ENCODE peak calls at places on chromosomes 5 and 9, in ten cellular contexts. One of them, this sample, is unnamed.

GRCh38 chr9:115367780-115368179 is 249.8 kb upstream of the TNC start:
- DNase-seq in left lung: no peak
- DNase-seq in BJ: peak; percentile 33
- DNase-seq in HCT116: no peak
- DNase-seq in ovary: no peak
- DNase-seq in MM.1S: no peak
- DNase-seq in transverse colon: no peak
- DNase-seq in hepatocyte: no peak
- DNase-seq in astrocyte: peak; percentile 43
- DNase-seq in right lobe of liver: no peak
- DNase-seq in this sample: peak; percentile 65

GRCh38 chr5:114450516-114450909 is 88.6 kb downstream of the KCNN2 start:
- DNase-seq in ovary: no peak
- DNase-seq in hepatocyte: peak; percentile 26
- DNase-seq in BJ: no peak
- DNase-seq in HCT116: no peak
- DNase-seq in left lung: no peak
- DNase-seq in right lobe of liver: no peak
- DNase-seq in astrocyte: no peak
- DNase-seq in transverse colon: no peak
- DNase-seq in MM.1S: no peak
- DNase-seq in this sample: peak; percentile 17

GRCh38 chr5:8136271-8136670 is 267.3 kb downstream of the MTRR start:
- DNase-seq in MM.1S: no peak
- DNase-seq in transverse colon: no peak
- DNase-seq in ovary: no peak
- DNase-seq in left lung: no peak
- DNase-seq in BJ: no peak
- DNase-seq in HCT116: no peak
- DNase-seq in hepatocyte: no peak
- DNase-seq in right lobe of liver: no peak
- DNase-seq in astrocyte: no peak
- DNase-seq in this sample: no peak

GRCh38 chr9:120857481-120857880 is 14.8 kb upstream of the PSMD5 start:
- DNase-seq in right lobe of liver: no peak
- DNase-seq in left lung: no peak
- DNase-seq in HCT116: no peak
- DNase-seq in transverse colon: no peak
- DNase-seq in BJ: no peak
- DNase-seq in MM.1S: no peak
- DNase-seq in ovary: no peak
- DNase-seq in hepatocyte: no peak
- DNase-seq in astrocyte: no peak
- DNase-seq in this sample: no peak

GRCh38 chr9:69380811-69381210 is 55.8 kb downstream of the ENTREP1 start:
- DNase-seq in HCT116: no peak
- DNase-seq in left lung: no peak
- DNase-seq in astrocyte: peak; percentile 53
- DNase-seq in ovary: no peak
- DNase-seq in transverse colon: no peak
- DNase-seq in MM.1S: no peak
- DNase-seq in BJ: no peak
- DNase-seq in right lobe of liver: no peak
- DNase-seq in hepatocyte: no peak
- DNase-seq in this sample: peak; percentile 30

GRCh38 chr9:71680189-71680983 is 87.9 kb downstream of the CEMIP2 start:
- DNase-seq in BJ: no peak
- DNase-seq in astrocyte: peak; percentile 70
- DNase-seq in transverse colon: no peak
- DNase-seq in right lobe of liver: no peak
- DNase-seq in hepatocyte: peak; percentile 52
- DNase-seq in left lung: no peak
- DNase-seq in ovary: no peak
- DNase-seq in HCT116: no peak
- DNase-seq in MM.1S: no peak
- DNase-seq in this sample: peak; percentile 63

GRCh38 chr5:88799976-88800375 is 83.0 kb downstream of the MEF2C start:
- DNase-seq in ovary: no peak
- DNase-seq in right lobe of liver: no peak
- DNase-seq in transverse colon: no peak
- DNase-seq in astrocyte: peak; percentile 8
- DNase-seq in HCT116: no peak
- DNase-seq in BJ: no peak
- DNase-seq in hepatocyte: no peak
- DNase-seq in MM.1S: no peak
- DNase-seq in left lung: no peak
- DNase-seq in this sample: no peak

GRCh38 chr9:22446950-22447606 is 454 bp downstream of the DMRTA1 start:
- DNase-seq in hepatocyte: peak; percentile 87
- DNase-seq in astrocyte: peak; percentile 39
- DNase-seq in MM.1S: peak; percentile 78
- DNase-seq in HCT116: no peak
- DNase-seq in left lung: peak; percentile 88
- DNase-seq in right lobe of liver: peak; percentile 85
- DNase-seq in transverse colon: peak; percentile 65
- DNase-seq in ovary: peak; percentile 39
- DNase-seq in BJ: no peak
- DNase-seq in this sample: peak; percentile 14

GRCh38 chr9:137977572-137978261 is 100.1 kb downstream of the CACNA1B start:
- DNase-seq in left lung: peak; percentile 48
- DNase-seq in right lobe of liver: peak; percentile 30
- DNase-seq in HCT116: no peak
- DNase-seq in transverse colon: no peak
- DNase-seq in MM.1S: no peak
- DNase-seq in ovary: peak; percentile 15
- DNase-seq in astrocyte: no peak
- DNase-seq in hepatocyte: no peak
- DNase-seq in BJ: no peak
- DNase-seq in this sample: no peak

DNA sequence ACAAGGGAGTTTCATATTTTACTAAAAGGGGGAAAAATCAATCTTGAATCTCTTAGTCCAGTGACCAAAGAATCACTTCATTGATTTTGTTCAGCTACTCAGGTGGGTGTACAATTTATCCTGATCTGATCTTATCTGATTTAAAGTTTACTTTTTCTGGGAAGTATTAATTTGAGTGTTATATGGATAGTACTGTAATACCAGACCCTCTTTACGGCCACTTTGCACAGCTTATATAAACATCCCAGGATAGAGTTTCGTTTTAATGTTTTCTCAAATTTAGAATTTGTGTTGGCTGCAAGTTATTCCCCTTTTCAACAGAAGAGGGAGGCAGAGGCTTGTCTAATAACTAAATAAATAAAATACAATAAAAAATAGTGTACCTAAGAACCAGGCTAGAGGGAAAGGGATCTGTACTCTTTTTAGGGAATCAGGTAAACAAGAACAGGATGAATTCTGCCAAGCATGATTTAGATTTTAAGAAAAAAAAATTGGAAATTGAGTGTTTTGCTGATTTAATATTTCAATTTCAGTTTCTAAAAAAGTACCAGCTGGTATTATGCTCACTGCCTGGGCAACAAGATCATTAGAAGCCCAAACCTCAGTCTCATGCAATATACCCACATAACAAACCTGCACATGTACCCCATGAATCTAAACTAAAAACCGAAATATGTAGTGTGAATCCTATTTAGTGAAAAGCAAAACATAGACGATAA is 69.2 kb downstream of the PSAT1 start:
- DNase-seq in transverse colon: no peak
- DNase-seq in MM.1S: peak; percentile 38
- DNase-seq in right lobe of liver: no peak
- DNase-seq in ovary: no peak
- DNase-seq in hepatocyte: peak; percentile 42
- DNase-seq in HCT116: no peak
- DNase-seq in left lung: no peak
- DNase-seq in astrocyte: no peak
- DNase-seq in BJ: no peak
- DNase-seq in this sample: peak; percentile 17
- TF ChIP-seq CTCF in transverse colon: peak; percentile 43
- TF ChIP-seq CTCF in MM.1S: peak; percentile 55
- TF ChIP-seq CTCF in right lobe of liver: peak; percentile 53
- TF ChIP-seq CTCF in ovary: no peak
- TF ChIP-seq CTCF in hepatocyte: peak; percentile 66
- TF ChIP-seq CTCF in HCT116: peak; percentile 62
- TF ChIP-seq CTCF in left lung: peak; percentile 13
- TF ChIP-seq CTCF in astrocyte: peak; percentile 61
- TF ChIP-seq CTCF in BJ: peak; percentile 71
- TF ChIP-seq CTCF in this sample: peak; percentile 75

GRCh38 chr9:21029661-21030060 is 1.8 kb downstream of the HACD4 start:
- DNase-seq in BJ: no peak
- DNase-seq in MM.1S: no peak
- DNase-seq in hepatocyte: no peak
- DNase-seq in right lobe of liver: no peak
- DNase-seq in transverse colon: no peak
- DNase-seq in ovary: no peak
- DNase-seq in astrocyte: no peak
- DNase-seq in HCT116: no peak
- DNase-seq in left lung: no peak
- DNase-seq in this sample: no peak

GRCh38 chr9:21031091-21031817 is at the start of gene HACD4:
- DNase-seq in transverse colon: peak; percentile 59
- DNase-seq in left lung: peak; percentile 94
- DNase-seq in right lobe of liver: peak; percentile 58
- DNase-seq in hepatocyte: peak; percentile 64
- DNase-seq in BJ: no peak
- DNase-seq in ovary: peak; percentile 76
- DNase-seq in MM.1S: no peak
- DNase-seq in HCT116: no peak
- DNase-seq in astrocyte: peak; percentile 14
- DNase-seq in this sample: peak; percentile 36

GRCh38 chr9:21028476-21028875 is 3.0 kb downstream of the HACD4 start:
- DNase-seq in MM.1S: no peak
- DNase-seq in HCT116: no peak
- DNase-seq in right lobe of liver: no peak
- DNase-seq in hepatocyte: no peak
- DNase-seq in ovary: no peak
- DNase-seq in left lung: no peak
- DNase-seq in BJ: no peak
- DNase-seq in astrocyte: no peak
- DNase-seq in transverse colon: no peak
- DNase-seq in this sample: no peak

GRCh38 chr9:21030389-21031035 is 928 bp downstream of the HACD4 start:
- DNase-seq in transverse colon: no peak
- DNase-seq in MM.1S: no peak
- DNase-seq in left lung: no peak
- DNase-seq in ovary: no peak
- DNase-seq in HCT116: no peak
- DNase-seq in astrocyte: peak; percentile 27
- DNase-seq in right lobe of liver: no peak
- DNase-seq in BJ: peak; percentile 33
- DNase-seq in hepatocyte: peak; percentile 10
- DNase-seq in this sample: peak; percentile 72

DNA sequence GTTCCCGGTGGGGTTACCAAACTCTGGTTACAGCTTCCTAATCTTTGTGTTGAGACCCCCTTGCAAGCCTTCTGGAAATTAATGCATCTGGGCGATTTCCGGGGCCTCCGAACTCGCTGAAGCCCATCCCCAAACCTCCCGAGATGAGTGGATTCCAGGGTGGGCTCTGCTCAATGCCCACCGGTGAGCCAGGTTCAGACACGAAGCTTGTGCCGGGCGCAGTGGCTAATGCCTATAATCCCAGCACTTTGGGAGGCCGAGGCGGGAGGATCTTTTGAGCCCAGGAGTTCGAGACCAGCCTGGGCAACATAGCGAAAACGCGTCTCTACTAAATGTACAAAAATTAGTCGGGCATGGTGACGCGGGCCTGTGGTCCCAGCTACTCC is 371 bp upstream of the HACD4 start:
- DNase-seq in MM.1S: no peak
- DNase-seq in HCT116: no peak
- DNase-seq in BJ: no peak
- DNase-seq in transverse colon: no peak
- DNase-seq in astrocyte: no peak
- DNase-seq in right lobe of liver: no peak
- DNase-seq in ovary: no peak
- DNase-seq in hepatocyte: no peak
- DNase-seq in left lung: no peak
- DNase-seq in this sample: no peak
- H3K4me3 ChIP-seq in MM.1S: no peak overlapping the region
- H3K4me3 ChIP-seq in HCT116: no peak overlapping the region
- H3K4me3 ChIP-seq in BJ: peak overlapping the region; percentile 61
- H3K4me3 ChIP-seq in transverse colon: peak overlapping the region; percentile 60
- H3K4me3 ChIP-seq in astrocyte: peak overlapping the region; percentile 49
- H3K4me3 ChIP-seq in right lobe of liver: peak overlapping the region; percentile 48
- H3K4me3 ChIP-seq in ovary: peak overlapping the region; percentile 52
- H3K4me3 ChIP-seq in hepatocyte: peak overlapping the region; percentile 32
- H3K4me3 ChIP-seq in left lung: peak overlapping the region; percentile 49
- H3K4me3 ChIP-seq in this sample: peak overlapping the region; percentile 72

DNA sequence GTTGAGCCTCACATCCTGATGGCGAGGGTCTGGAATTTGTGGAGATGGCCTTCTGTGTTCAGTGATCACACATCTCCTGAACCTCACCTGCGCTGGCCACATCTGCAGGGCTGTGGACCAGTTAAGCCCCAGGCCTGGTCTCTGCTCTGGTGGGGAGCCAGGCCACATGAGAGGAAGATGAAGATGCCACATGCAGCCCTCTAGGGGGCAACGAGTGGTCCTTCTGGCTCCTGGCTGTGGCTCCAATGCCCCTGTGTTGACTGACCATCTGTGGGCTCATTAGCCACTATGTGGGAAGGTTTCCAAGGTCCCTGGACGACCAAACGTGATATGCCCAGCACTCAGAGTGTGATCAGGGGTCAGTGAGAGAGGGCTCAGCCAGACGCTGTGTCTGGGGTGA is 203.0 kb downstream of the HSPA4 start:
- DNase-seq in HCT116: no peak
- DNase-seq in BJ: no peak
- DNase-seq in astrocyte: no peak
- DNase-seq in right lobe of liver: no peak
- DNase-seq in MM.1S: no peak
- DNase-seq in left lung: peak; percentile 39
- DNase-seq in ovary: no peak
- DNase-seq in transverse colon: no peak
- DNase-seq in hepatocyte: no peak
- DNase-seq in this sample: no peak
- TF ChIP-seq CTCF in HCT116: no peak
- TF ChIP-seq CTCF in BJ: no peak
- TF ChIP-seq CTCF in astrocyte: no peak
- TF ChIP-seq CTCF in right lobe of liver: no peak
- TF ChIP-seq CTCF in MM.1S: no peak
- TF ChIP-seq CTCF in left lung: no peak
- TF ChIP-seq CTCF in ovary: no peak
- TF ChIP-seq CTCF in transverse colon: no peak
- TF ChIP-seq CTCF in hepatocyte: no peak
- TF ChIP-seq CTCF in this sample: no peak

DNA sequence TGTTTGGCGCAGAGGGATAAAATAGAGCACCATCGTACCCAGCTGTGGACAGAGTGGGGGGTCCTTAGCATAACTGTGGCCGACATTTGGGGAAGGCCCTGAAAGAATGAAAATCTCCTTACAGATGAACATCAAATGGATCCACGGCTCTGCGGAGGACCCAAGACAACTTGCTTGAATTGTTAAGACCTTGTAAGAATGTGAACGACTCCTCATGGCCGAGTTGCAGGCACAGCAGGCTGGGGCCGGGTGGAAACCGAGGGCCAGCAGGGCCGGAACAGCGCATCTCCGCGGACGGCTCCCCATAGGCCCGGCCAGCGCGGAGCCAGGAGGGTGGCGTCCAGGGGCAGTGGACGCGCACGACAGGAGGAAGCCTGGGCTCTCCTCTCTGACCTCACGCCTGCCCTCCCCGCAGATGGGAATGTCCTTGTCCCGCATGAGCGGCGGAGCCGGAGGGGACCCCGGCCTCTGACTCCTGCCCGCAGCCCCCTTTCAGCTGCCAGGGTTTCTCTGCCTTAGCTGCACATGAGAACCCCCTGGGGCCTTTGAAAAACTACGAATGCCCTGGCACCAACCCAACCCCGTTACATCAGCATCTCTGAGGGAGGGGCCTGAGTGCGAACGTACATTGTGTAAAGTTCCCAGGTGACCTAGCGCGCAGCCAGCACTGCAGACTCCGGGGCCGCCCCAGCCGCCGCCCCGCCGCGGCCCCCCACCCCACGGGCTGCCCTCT is 36.2 kb upstream of the PTCH1 start:
- DNase-seq in BJ: no peak
- DNase-seq in astrocyte: no peak
- DNase-seq in ovary: peak; percentile 65
- DNase-seq in HCT116: no peak
- DNase-seq in MM.1S: no peak
- DNase-seq in left lung: peak; percentile 77
- DNase-seq in hepatocyte: peak; percentile 68
- DNase-seq in transverse colon: no peak
- DNase-seq in right lobe of liver: no peak
- DNase-seq in this sample: no peak
- H3K4me3 ChIP-seq in BJ: no peak overlapping the region
- H3K4me3 ChIP-seq in astrocyte: peak overlapping the region; percentile 23
- H3K4me3 ChIP-seq in ovary: peak overlapping the region; percentile 20
- H3K4me3 ChIP-seq in HCT116: no peak overlapping the region
- H3K4me3 ChIP-seq in MM.1S: no peak overlapping the region
- H3K4me3 ChIP-seq in left lung: no peak overlapping the region
- H3K4me3 ChIP-seq in hepatocyte: no peak overlapping the region
- H3K4me3 ChIP-seq in transverse colon: no peak overlapping the region
- H3K4me3 ChIP-seq in right lobe of liver: no peak overlapping the region
- H3K4me3 ChIP-seq in this sample: no peak overlapping the region

This sample was measured in AG10803.